ENCODE peak calls at places on chromosomes 3 and 15, in six cellular contexts. X is left cardiac atrium; W is activated CD4-positive, alpha-beta T cell treated with anti-CD3 and anti-CD28 coated beads, Interleukin-2, amount 10 ng/mL, durations not matched to agents 24 days and 14 days; Z is AG04450; M is NCI-H510A treated with DMSO at 0.1 percent for 48 hours; E is caudate nucleus. L is an unnamed sample.

GRCh38 chr3:65597225-65597951 is 441.3 kb downstream of the MAGI1 start:
- DNase-seq in X (peak; percentile 31), W (no peak), Z (no peak), M (peak; percentile 30), E (peak; percentile 75), L (peak; percentile 26)

GRCh38 chr3:46898321-46899150 is 21.0 kb downstream of the PTH1R start:
- DNase-seq in X (peak; percentile 36), W (no peak), Z (no peak), M (no peak), E (no peak), L (no peak)

GRCh38 chr3:39178553-39178952 is 13.8 kb downstream of the XIRP1 start:
- DNase-seq in X (no peak), W (peak; percentile 67), Z (no peak), M (no peak), E (no peak), L (no peak)

GRCh38 chr3:52280046-52280445 is 1.6 kb upstream of the WDR82 start:
- DNase-seq in X (no peak), W (no peak), Z (no peak), M (no peak), E (no peak), L (no peak)

GRCh38 chr3:195613468-195614069 is 29.8 kb upstream of the APOD start:
- DNase-seq in X (no peak), W (no peak), Z (no peak), M (no peak), E (no peak), L (no peak)

GRCh38 chr3:16419640-16420039 is 93.9 kb downstream of the RFTN1 start:
- DNase-seq in X (no peak), W (no peak), Z (no peak), M (no peak), E (no peak), L (no peak)

GRCh38 chr3:106842151-106842550 is 535.1 kb upstream of the CCDC54 start:
- DNase-seq in X (no peak), W (no peak), Z (no peak), M (no peak), E (no peak), L (no peak)

GRCh38 chr15:85318048-85318731 is 62.2 kb upstream of the AKAP13 start:
- DNase-seq in X (no peak), W (peak; percentile 83), Z (peak; percentile 82), M (peak; percentile 22), E (no peak), L (peak; percentile 90)

GRCh38 chr15:66803182-66803729 is 101.2 kb downstream of the SMAD6 start:
- DNase-seq in X (peak; percentile 94), W (no peak), Z (peak; percentile 97), M (no peak), E (no peak), L (peak; percentile 91)

GRCh38 chr3:37662708-37663107 is 199.0 kb upstream of the CTDSPL start:
- DNase-seq in X (no peak), W (no peak), Z (no peak), M (no peak), E (no peak), L (no peak)

GRCh38 chr3:50303038-50303815 is at the start of gene HYAL1:
- DNase-seq in X (peak; percentile 88), W (peak; percentile 57), Z (no peak), M (no peak), E (no peak), L (peak; percentile 61)

GRCh38 chr3:65925254-65925954 is 113.3 kb downstream of the MAGI1 start:
- DNase-seq in X (no peak), W (no peak), Z (no peak), M (no peak), E (no peak), L (no peak)

GRCh38 chr3:135311699-135312098 is 516.6 kb downstream of the EPHB1 start:
- DNase-seq in X (no peak), W (no peak), Z (no peak), M (no peak), E (no peak), L (no peak)

GRCh38 chr3:197600796-197601565 is 45.2 kb upstream of the BDH1 start:
- DNase-seq in X (no peak), W (no peak), Z (no peak), M (no peak), E (no peak), L (no peak)